ENCODE peak calls at places on chromosomes 13 and 19, in five cellular contexts. A is heart right ventricle; E is neuronal stem cell; K is naive thymus-derived CD4-positive, alpha-beta T cell; W is colonic mucosa. B is an unnamed sample. For H3K4me1, the result is how much of the 10 kb centered on the place peaks cover.

GRCh38 chr19:46107371-46107770 is 17.1 kb downstream of the IGFL3 start:
- DNase-seq in W (no peak), A (no peak), K (no peak), E (no peak), B (no peak)

GRCh38 chr13:102039264-102039663 is 362.6 kb downstream of the FGF14 start:
- DNase-seq in A (peak), W (no peak), K (no peak), E (no peak), B (no peak)

GRCh38 chr19:39481229-39481545 is 549 bp downstream of the TIMM50 start:
- DNase-seq in K (no peak), E (no peak), A (no peak), W (no peak), B (no peak)

GRCh38 chr13:113239357-113239756 is 29.9 kb downstream of the CUL4A start:
- DNase-seq in A (no peak), W (no peak), E (no peak), K (no peak), B (no peak)

GRCh38 chr19:40663712-40664692 is 26.4 kb downstream of the NUMBL start:
- DNase-seq in K (no peak), E (no peak), W (no peak), A (no peak), B (no peak)

GRCh38 chr19:3478409-3479176 is 1.7 kb downstream of the SMIM24 start:
- DNase-seq in W (no peak), E (no peak), A (no peak), K (no peak), B (no peak)

GRCh38 chr13:75906315-75906714 is 270.2 kb downstream of the LMO7 start:
- DNase-seq in W (no peak), K (no peak), A (no peak), E (no peak), B (no peak)

GRCh38 chr19:55781112-55781511 is 12.2 kb downstream of the RFPL4AL1 start:
- DNase-seq in E (no peak), A (no peak), W (no peak), K (no peak), B (no peak)

GRCh38 chr19:18289471-18290066 is 8.1 kb upstream of the JUND start:
- DNase-seq in A (no peak), E (no peak), W (no peak), K (no peak), B (no peak)

GRCh38 chr19:49539192-49539952 is 11.6 kb downstream of the RCN3 start:
- DNase-seq in E (no peak), K (no peak), A (no peak), W (no peak), B (no peak)

GRCh38 chr13:101178394-101178793 is 237.9 kb downstream of the NALCN start:
- DNase-seq in W (no peak), A (no peak), K (no peak), E (no peak), B (no peak)

GRCh38 chr19:3098515-3099346 is 4.6 kb downstream of the GNA11 start:
- DNase-seq in K (peak), A (peak), W (peak), E (no peak), B (no peak)

GRCh38 chr13:36344886-36345437 is 1.2 kb downstream of the SPART start:
- DNase-seq in K (peak), E (no peak), A (peak), W (no peak), B (no peak)

GRCh38 chr19:55649579-55650557 is 1.9 kb downstream of the CCDC106 start:
- DNase-seq in K (no peak), W (no peak), E (no peak), A (no peak), B (no peak)

GRCh38 chr19:16429066-16429758 is 42.6 kb downstream of the EPS15L1 start:
- DNase-seq in K (no peak), E (no peak), A (peak), W (no peak), B (peak)

GRCh38 chr19:37986048-37986750 is 79.2 kb downstream of the SIPA1L3 start:
- DNase-seq in K (no peak), A (no peak), E (no peak), W (no peak), B (no peak)

GRCh38 chr19:4538601-4538954 is 1.3 kb downstream of the LRG1 start:
- DNase-seq in A (no peak), W (no peak), E (no peak), K (no peak), B (no peak)

GRCh38 chr19:7349961-7350711 is 1.4 kb downstream of the ARHGEF18 start:
- DNase-seq in E (no peak), W (no peak), K (peak), A (no peak), B (peak)

GRCh38 chr19:13039211-13039789 is 44.0 kb downstream of the NFIX start:
- DNase-seq in W (no peak), K (no peak), A (no peak), E (no peak), B (no peak)

GRCh38 chr13:67069117-67069767 is 160.9 kb downstream of the PCDH9 start:
- DNase-seq in W (no peak), K (no peak), E (no peak), A (no peak), B (no peak)

GRCh38 chr19:18292810-18293641 is 11.6 kb upstream of the JUND start:
- DNase-seq in K (no peak), E (peak), A (peak), W (peak), B (peak)

GRCh38 chr13:22369840-22370239 is 699.0 kb downstream of the FGF9 start:
- DNase-seq in E (no peak), W (no peak), A (no peak), K (no peak), B (no peak)

GRCh38 chr13:112267650-112268049 is 108.5 kb upstream of the SPACA7 start:
- DNase-seq in K (no peak), W (no peak), A (no peak), E (no peak), B (no peak)

GRCh38 chr19:19213822-19214558 is 2.2 kb downstream of the NCAN start:
- DNase-seq in K (no peak), E (no peak), A (no peak), W (no peak), B (no peak)

GRCh38 chr19:3336680-3337523 is 29.5 kb upstream of the NFIC start:
- DNase-seq in E (no peak), W (peak), A (peak), K (no peak), B (peak)

GRCh38 chr19:10036601-10037071 is 23.4 kb downstream of the RDH8 start:
- DNase-seq in W (peak), A (no peak), E (no peak), K (no peak), B (no peak)

GRCh38 chr19:46409146-46409545 is 4.2 kb downstream of the CCDC8 start:
- DNase-seq in K (no peak), E (no peak), A (no peak), W (no peak), B (no peak)

GRCh38 chr19:47351545-47351944 is 2.4 kb downstream of the DHX34 start:
- DNase-seq in A (no peak), E (no peak), K (no peak), W (no peak), B (no peak)

GRCh38 chr19:54162884-54163283 is 3.4 kb upstream of the LENG1 start:
- DNase-seq in W (no peak), K (no peak), A (no peak), E (no peak), B (no peak)
- H3K4me1 ChIP-seq in W (under half), K (under half), A (under half), E (under half), B (under half)

DNA sequence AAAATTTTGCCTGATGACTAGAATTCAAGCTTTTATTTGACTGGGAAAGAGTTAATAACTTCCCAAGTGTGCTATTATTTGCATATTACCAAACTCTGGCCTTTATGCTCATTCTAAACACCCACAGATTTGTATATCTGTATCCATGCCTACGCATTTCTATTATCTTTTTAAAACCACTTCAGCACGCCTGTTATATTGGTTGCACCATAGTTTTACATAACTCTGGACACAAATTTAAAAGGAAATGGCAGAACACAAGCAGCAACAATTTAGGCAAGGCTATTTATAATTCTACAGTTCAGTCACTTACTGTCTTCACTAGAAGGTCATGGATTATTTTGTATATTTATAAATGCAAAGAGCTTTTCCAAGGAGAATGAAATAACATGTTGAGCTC is 3.7 kb upstream of the RASL11A start:
- DNase-seq in W (no peak), E (no peak), K (no peak), A (no peak), B (no peak)
- H3K4me1 ChIP-seq in W (under half), E (under half), K (under half), A (under half), B (under half)

DNA sequence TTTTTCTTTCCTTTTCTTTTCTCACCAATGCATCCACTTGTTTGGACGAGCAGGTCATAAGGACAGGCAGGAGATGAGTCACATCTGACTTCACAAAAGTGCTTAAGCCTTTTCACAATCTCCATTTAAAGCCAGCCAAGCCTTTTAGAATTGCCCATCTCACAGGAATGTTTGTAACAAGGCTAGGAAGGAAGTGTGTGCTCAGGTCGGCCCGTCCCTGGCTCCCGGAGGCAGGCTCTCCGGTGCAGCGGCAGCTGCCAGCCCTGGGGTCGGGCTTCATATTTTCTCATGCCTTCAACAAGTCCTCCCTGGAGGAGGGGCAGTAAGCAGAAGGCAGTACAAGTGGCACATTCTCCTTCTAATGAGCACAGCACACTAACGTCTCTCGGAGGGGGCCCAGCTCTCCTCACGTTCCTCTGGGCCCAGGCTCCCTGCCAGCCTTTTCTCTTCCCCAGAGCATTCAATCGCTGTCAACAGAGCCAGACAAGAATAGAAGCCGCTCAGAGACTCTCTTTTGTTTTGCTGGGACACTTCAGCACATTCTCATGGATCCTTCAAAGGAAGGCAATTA is 180.5 kb downstream of the COL4A1 start:
- DNase-seq in W (no peak), K (no peak), E (peak), A (peak), B (no peak)
- H3K4me1 ChIP-seq in W (under half), K (under half), E (under half), A (under half), B (under half)

GRCh38 chr19:6103894-6104293 is 6.4 kb downstream of the RFX2 start:
- DNase-seq in W (no peak), A (no peak), E (no peak), K (no peak), B (no peak)

GRCh38 chr19:6103217-6103644 is 7.1 kb downstream of the RFX2 start:
- DNase-seq in K (no peak), A (peak), E (no peak), W (no peak), B (peak)

GRCh38 chr19:6101991-6102390 is 8.3 kb downstream of the RFX2 start:
- DNase-seq in K (no peak), A (no peak), W (no peak), E (no peak), B (no peak)

GRCh38 chr19:6108721-6109633 is 1.3 kb downstream of the RFX2 start:
- DNase-seq in K (peak), W (peak), E (no peak), A (peak), B (no peak)

DNA sequence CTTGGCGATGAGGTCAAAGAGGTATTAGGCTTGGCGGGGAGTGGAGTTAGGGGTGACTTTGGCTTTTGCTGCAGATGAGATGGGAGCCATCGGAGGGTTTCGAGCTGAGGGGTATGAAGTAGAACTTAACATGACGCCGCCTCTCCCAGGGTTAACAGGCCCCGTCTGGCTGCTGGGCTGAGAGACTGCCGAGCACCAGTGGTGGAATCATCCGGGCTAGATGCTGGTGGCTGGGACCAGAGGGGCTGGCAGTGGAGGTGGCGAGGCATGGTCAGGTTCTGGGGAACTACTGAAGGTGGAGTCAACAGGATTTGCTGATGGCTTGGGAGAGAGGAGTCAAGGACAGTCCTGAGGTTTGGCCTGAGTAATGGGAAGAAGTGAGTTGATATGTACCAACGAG is 4.9 kb downstream of the RFX2 start:
- DNase-seq in A (no peak), K (no peak), E (no peak), W (no peak), B (no peak)
- H3K4me1 ChIP-seq in A (under half), K (under half), E (under half), W (under half), B (under half)

GRCh38 chr19:1989513-1990229 is 25.8 kb downstream of the BTBD2 start:
- DNase-seq in A (no peak), K (no peak), W (no peak), E (no peak), B (no peak)
- H3K4me1 ChIP-seq in A (under half), K (under half), W (under half), E (under half), B (under half)

GRCh38 chr19:50551713-50552187 is 16.5 kb downstream of the LRRC4B start:
- DNase-seq in K (no peak), W (no peak), A (no peak), E (peak), B (no peak)

GRCh38 chr19:50549927-50550593 is 18.2 kb downstream of the LRRC4B start:
- DNase-seq in K (no peak), E (no peak), W (no peak), A (no peak), B (no peak)

GRCh38 chr19:50550594-50550966 is 17.7 kb downstream of the LRRC4B start:
- DNase-seq in W (no peak), K (no peak), E (no peak), A (no peak), B (no peak)

GRCh38 chr19:50552540-50552939 is 15.7 kb downstream of the LRRC4B start:
- DNase-seq in K (no peak), E (no peak), A (no peak), W (no peak), B (no peak)

DNA sequence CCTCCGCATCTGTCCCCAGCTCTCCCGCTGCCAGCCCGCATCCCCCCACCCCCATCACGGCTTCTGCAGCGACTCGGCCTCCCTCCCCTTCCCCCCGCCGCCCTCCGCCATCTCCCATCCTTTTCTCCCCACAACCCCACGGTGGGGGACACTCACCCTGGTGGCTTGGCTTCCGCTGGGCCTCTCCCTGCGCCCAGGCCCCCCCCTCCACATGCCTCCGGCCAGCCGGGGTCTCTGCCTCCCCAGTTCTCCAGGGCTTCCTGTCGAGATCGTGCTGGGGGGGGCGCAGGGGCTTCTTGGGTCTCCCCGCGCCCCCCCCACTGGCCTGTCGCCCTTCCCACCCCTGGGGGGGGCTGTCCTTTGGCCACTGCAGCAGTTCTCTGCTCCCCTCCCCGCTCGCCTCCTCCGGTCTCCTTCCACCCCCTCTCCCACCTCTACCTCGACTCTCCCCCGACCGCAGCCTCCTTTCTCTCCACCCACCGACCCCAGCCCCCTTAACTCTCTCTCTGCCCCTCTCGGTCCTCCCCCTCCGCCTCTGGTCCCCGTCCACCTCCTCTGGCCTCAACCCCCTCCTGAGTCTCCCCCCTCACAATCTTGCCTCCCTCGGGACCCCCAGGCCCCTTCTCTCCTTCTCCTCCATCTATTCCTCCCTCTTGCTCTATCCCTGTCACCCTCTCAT is 17.1 kb downstream of the LRRC4B start:
- DNase-seq in W (no peak), A (no peak), K (no peak), E (no peak), B (no peak)
- H3K4me1 ChIP-seq in W (under half), A (under half), K (under half), E (under half), B (under half)

GRCh38 chr19:33686687-33687541 is 65.2 kb downstream of the CHST8 start:
- DNase-seq in K (no peak), E (no peak), A (no peak), W (no peak), B (peak)

GRCh38 chr19:33686246-33686645 is 64.5 kb downstream of the CHST8 start:
- DNase-seq in E (no peak), W (no peak), K (no peak), A (no peak), B (no peak)

GRCh38 chr19:33683881-33684549 is 62.3 kb downstream of the CHST8 start:
- DNase-seq in K (no peak), A (peak), E (peak), W (no peak), B (no peak)

GRCh38 chr19:33685541-33685940 is 63.8 kb downstream of the CHST8 start:
- DNase-seq in W (no peak), E (no peak), K (no peak), A (no peak), B (peak)

DNA sequence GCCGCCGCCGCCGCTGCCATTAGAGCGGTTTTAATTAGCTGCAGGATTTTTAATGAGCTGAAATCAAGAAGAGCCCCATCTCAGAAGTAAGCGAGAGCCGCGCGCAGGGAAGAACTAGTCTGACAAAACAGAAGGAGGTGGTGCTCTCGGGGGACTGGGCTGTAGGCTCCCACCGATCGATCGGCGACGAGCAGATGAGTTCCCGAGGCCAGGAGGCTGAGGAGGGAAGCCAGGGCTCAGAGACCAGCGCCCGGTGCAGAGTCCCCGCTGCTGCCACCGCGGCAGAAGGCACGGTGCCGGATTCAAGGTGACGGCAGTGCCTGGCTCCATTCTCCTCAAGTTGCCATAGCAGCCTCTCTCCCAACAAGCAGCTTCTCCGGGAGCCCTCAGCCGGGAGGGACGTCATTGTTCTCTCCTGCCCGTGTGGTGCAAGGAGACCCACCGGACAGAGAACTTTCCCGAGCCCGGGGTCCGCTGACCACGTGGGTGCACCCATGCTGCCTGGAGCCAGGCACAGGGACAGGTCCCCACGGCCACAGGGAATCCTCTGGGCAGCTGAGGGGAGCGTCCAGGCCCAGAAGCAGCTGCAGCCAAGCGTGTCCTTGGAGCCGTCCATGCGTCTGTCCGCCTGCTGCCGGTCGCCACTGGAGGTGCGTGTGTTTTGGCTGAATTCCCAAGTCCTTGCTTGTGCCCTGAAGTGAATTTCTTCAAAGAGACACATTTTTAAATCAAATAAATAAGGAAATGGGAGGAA is 63.0 kb downstream of the CHST8 start:
- DNase-seq in E (no peak), A (no peak), W (no peak), K (no peak), B (no peak)
- H3K4me1 ChIP-seq in E (under half), A (under half), W (under half), K (under half), B (under half)